ENCODE peak calls at places on chromosomes 3 and 15, in eight cellular contexts. One of them, this sample, is unnamed.

GRCh38 chr15:51144021-51144532 is 49.4 kb upstream of the TNFAIP8L3 start:
- DNase-seq in cardiac fibroblast: peak; percentile 87
- DNase-seq in activated B cell treated with CpG ODN at 0.5 μM for 24 hours: no peak
- DNase-seq in hypothalamus: no peak
- DNase-seq in heart right ventricle: no peak
- DNase-seq in HCT116: peak; percentile 34
- DNase-seq in activated CD4-positive, alpha-beta T cell treated with anti-CD3 and anti-CD28 coated beads, Interleukin-2, amount 50 U/mL, for 4 hours: no peak
- DNase-seq in activated CD8-positive, alpha-beta memory T cell treated with anti-CD3 and anti-CD28 coated beads for 48 hours: no peak
- DNase-seq in this sample: no peak

GRCh38 chr15:87355946-87356345 is 900.6 kb downstream of the NTRK3 start:
- DNase-seq in cardiac fibroblast: no peak
- DNase-seq in activated B cell treated with CpG ODN at 0.5 μM for 24 hours: no peak
- DNase-seq in hypothalamus: no peak
- DNase-seq in heart right ventricle: no peak
- DNase-seq in HCT116: no peak
- DNase-seq in activated CD4-positive, alpha-beta T cell treated with anti-CD3 and anti-CD28 coated beads, Interleukin-2, amount 50 U/mL, for 4 hours: no peak
- DNase-seq in activated CD8-positive, alpha-beta memory T cell treated with anti-CD3 and anti-CD28 coated beads for 48 hours: no peak
- DNase-seq in this sample: no peak

GRCh38 chr3:41050149-41050548 is 149.2 kb upstream of the CTNNB1 start:
- DNase-seq in cardiac fibroblast: no peak
- DNase-seq in activated B cell treated with CpG ODN at 0.5 μM for 24 hours: no peak
- DNase-seq in hypothalamus: no peak
- DNase-seq in heart right ventricle: no peak
- DNase-seq in HCT116: no peak
- DNase-seq in activated CD4-positive, alpha-beta T cell treated with anti-CD3 and anti-CD28 coated beads, Interleukin-2, amount 50 U/mL, for 4 hours: no peak
- DNase-seq in activated CD8-positive, alpha-beta memory T cell treated with anti-CD3 and anti-CD28 coated beads for 48 hours: no peak
- DNase-seq in this sample: no peak

GRCh38 chr3:126419151-126419703 is 24.5 kb downstream of the CFAP100 start:
- DNase-seq in cardiac fibroblast: no peak
- DNase-seq in activated B cell treated with CpG ODN at 0.5 μM for 24 hours: no peak
- DNase-seq in hypothalamus: no peak
- DNase-seq in heart right ventricle: no peak
- DNase-seq in HCT116: no peak
- DNase-seq in activated CD4-positive, alpha-beta T cell treated with anti-CD3 and anti-CD28 coated beads, Interleukin-2, amount 50 U/mL, for 4 hours: no peak
- DNase-seq in activated CD8-positive, alpha-beta memory T cell treated with anti-CD3 and anti-CD28 coated beads for 48 hours: no peak
- DNase-seq in this sample: no peak

GRCh38 chr3:127803619-127804018 is 18.7 kb downstream of the MGLL start:
- DNase-seq in cardiac fibroblast: peak; percentile 67
- DNase-seq in activated B cell treated with CpG ODN at 0.5 μM for 24 hours: no peak
- DNase-seq in hypothalamus: peak; percentile 41
- DNase-seq in heart right ventricle: no peak
- DNase-seq in HCT116: peak; percentile 93
- DNase-seq in activated CD4-positive, alpha-beta T cell treated with anti-CD3 and anti-CD28 coated beads, Interleukin-2, amount 50 U/mL, for 4 hours: no peak
- DNase-seq in activated CD8-positive, alpha-beta memory T cell treated with anti-CD3 and anti-CD28 coated beads for 48 hours: no peak
- DNase-seq in this sample: no peak

GRCh38 chr15:43105077-43105769 is 615 bp downstream of the UBR1 start:
- DNase-seq in cardiac fibroblast: no peak
- DNase-seq in activated B cell treated with CpG ODN at 0.5 μM for 24 hours: no peak
- DNase-seq in hypothalamus: no peak
- DNase-seq in heart right ventricle: peak; percentile 6
- DNase-seq in HCT116: no peak
- DNase-seq in activated CD4-positive, alpha-beta T cell treated with anti-CD3 and anti-CD28 coated beads, Interleukin-2, amount 50 U/mL, for 4 hours: peak; percentile 14
- DNase-seq in activated CD8-positive, alpha-beta memory T cell treated with anti-CD3 and anti-CD28 coated beads for 48 hours: no peak
- DNase-seq in this sample: no peak

GRCh38 chr3:30399394-30400181 is 206.8 kb upstream of the TGFBR2 start:
- DNase-seq in cardiac fibroblast: no peak
- DNase-seq in activated B cell treated with CpG ODN at 0.5 μM for 24 hours: no peak
- DNase-seq in hypothalamus: no peak
- DNase-seq in heart right ventricle: no peak
- DNase-seq in HCT116: no peak
- DNase-seq in activated CD4-positive, alpha-beta T cell treated with anti-CD3 and anti-CD28 coated beads, Interleukin-2, amount 50 U/mL, for 4 hours: no peak
- DNase-seq in activated CD8-positive, alpha-beta memory T cell treated with anti-CD3 and anti-CD28 coated beads for 48 hours: no peak
- DNase-seq in this sample: no peak

GRCh38 chr3:113153499-113154107 is 57.8 kb upstream of the BOC start:
- DNase-seq in cardiac fibroblast: no peak
- DNase-seq in activated B cell treated with CpG ODN at 0.5 μM for 24 hours: no peak
- DNase-seq in hypothalamus: no peak
- DNase-seq in heart right ventricle: no peak
- DNase-seq in HCT116: no peak
- DNase-seq in activated CD4-positive, alpha-beta T cell treated with anti-CD3 and anti-CD28 coated beads, Interleukin-2, amount 50 U/mL, for 4 hours: no peak
- DNase-seq in activated CD8-positive, alpha-beta memory T cell treated with anti-CD3 and anti-CD28 coated beads for 48 hours: no peak
- DNase-seq in this sample: no peak

GRCh38 chr3:138199847-138200246 is 12.7 kb downstream of the ARMC8 start:
- DNase-seq in cardiac fibroblast: no peak
- DNase-seq in activated B cell treated with CpG ODN at 0.5 μM for 24 hours: no peak
- DNase-seq in hypothalamus: no peak
- DNase-seq in heart right ventricle: no peak
- DNase-seq in HCT116: no peak
- DNase-seq in activated CD4-positive, alpha-beta T cell treated with anti-CD3 and anti-CD28 coated beads, Interleukin-2, amount 50 U/mL, for 4 hours: no peak
- DNase-seq in activated CD8-positive, alpha-beta memory T cell treated with anti-CD3 and anti-CD28 coated beads for 48 hours: no peak
- DNase-seq in this sample: no peak

GRCh38 chr3:64456674-64457073 is 231.1 kb downstream of the ADAMTS9 start:
- DNase-seq in cardiac fibroblast: no peak
- DNase-seq in activated B cell treated with CpG ODN at 0.5 μM for 24 hours: no peak
- DNase-seq in hypothalamus: no peak
- DNase-seq in heart right ventricle: no peak
- DNase-seq in HCT116: no peak
- DNase-seq in activated CD4-positive, alpha-beta T cell treated with anti-CD3 and anti-CD28 coated beads, Interleukin-2, amount 50 U/mL, for 4 hours: no peak
- DNase-seq in activated CD8-positive, alpha-beta memory T cell treated with anti-CD3 and anti-CD28 coated beads for 48 hours: no peak
- DNase-seq in this sample: no peak

GRCh38 chr3:53941945-53942344 is 50.3 kb upstream of the SELENOK start:
- DNase-seq in cardiac fibroblast: peak; percentile 66
- DNase-seq in activated B cell treated with CpG ODN at 0.5 μM for 24 hours: no peak
- DNase-seq in hypothalamus: no peak
- DNase-seq in heart right ventricle: no peak
- DNase-seq in HCT116: no peak
- DNase-seq in activated CD4-positive, alpha-beta T cell treated with anti-CD3 and anti-CD28 coated beads, Interleukin-2, amount 50 U/mL, for 4 hours: no peak
- DNase-seq in activated CD8-positive, alpha-beta memory T cell treated with anti-CD3 and anti-CD28 coated beads for 48 hours: no peak
- DNase-seq in this sample: no peak

GRCh38 chr3:138253609-138254008 is 66.5 kb downstream of the ARMC8 start:
- DNase-seq in cardiac fibroblast: no peak
- DNase-seq in activated B cell treated with CpG ODN at 0.5 μM for 24 hours: no peak
- DNase-seq in hypothalamus: no peak
- DNase-seq in heart right ventricle: no peak
- DNase-seq in HCT116: no peak
- DNase-seq in activated CD4-positive, alpha-beta T cell treated with anti-CD3 and anti-CD28 coated beads, Interleukin-2, amount 50 U/mL, for 4 hours: no peak
- DNase-seq in activated CD8-positive, alpha-beta memory T cell treated with anti-CD3 and anti-CD28 coated beads for 48 hours: no peak
- DNase-seq in this sample: no peak

GRCh38 chr3:13559751-13560540 is 11.0 kb downstream of the FBLN2 start:
- DNase-seq in cardiac fibroblast: no peak
- DNase-seq in activated B cell treated with CpG ODN at 0.5 μM for 24 hours: no peak
- DNase-seq in hypothalamus: no peak
- DNase-seq in heart right ventricle: peak; percentile 50
- DNase-seq in HCT116: no peak
- DNase-seq in activated CD4-positive, alpha-beta T cell treated with anti-CD3 and anti-CD28 coated beads, Interleukin-2, amount 50 U/mL, for 4 hours: no peak
- DNase-seq in activated CD8-positive, alpha-beta memory T cell treated with anti-CD3 and anti-CD28 coated beads for 48 hours: no peak
- DNase-seq in this sample: no peak

GRCh38 chr3:112364291-112364690 is 31.3 kb downstream of the CD200 start:
- DNase-seq in cardiac fibroblast: no peak
- DNase-seq in activated B cell treated with CpG ODN at 0.5 μM for 24 hours: no peak
- DNase-seq in hypothalamus: no peak
- DNase-seq in heart right ventricle: no peak
- DNase-seq in HCT116: no peak
- DNase-seq in activated CD4-positive, alpha-beta T cell treated with anti-CD3 and anti-CD28 coated beads, Interleukin-2, amount 50 U/mL, for 4 hours: no peak
- DNase-seq in activated CD8-positive, alpha-beta memory T cell treated with anti-CD3 and anti-CD28 coated beads for 48 hours: no peak
- DNase-seq in this sample: no peak

GRCh38 chr15:61906961-61907752 is 153.1 kb downstream of the VPS13C start:
- DNase-seq in cardiac fibroblast: no peak
- DNase-seq in activated B cell treated with CpG ODN at 0.5 μM for 24 hours: no peak
- DNase-seq in hypothalamus: no peak
- DNase-seq in heart right ventricle: no peak
- DNase-seq in HCT116: no peak
- DNase-seq in activated CD4-positive, alpha-beta T cell treated with anti-CD3 and anti-CD28 coated beads, Interleukin-2, amount 50 U/mL, for 4 hours: no peak
- DNase-seq in activated CD8-positive, alpha-beta memory T cell treated with anti-CD3 and anti-CD28 coated beads for 48 hours: no peak
- DNase-seq in this sample: no peak

GRCh38 chr3:142560118-142560517 is 18.4 kb downstream of the ATR start:
- DNase-seq in cardiac fibroblast: no peak
- DNase-seq in activated B cell treated with CpG ODN at 0.5 μM for 24 hours: no peak
- DNase-seq in hypothalamus: no peak
- DNase-seq in heart right ventricle: no peak
- DNase-seq in HCT116: no peak
- DNase-seq in activated CD4-positive, alpha-beta T cell treated with anti-CD3 and anti-CD28 coated beads, Interleukin-2, amount 50 U/mL, for 4 hours: no peak
- DNase-seq in activated CD8-positive, alpha-beta memory T cell treated with anti-CD3 and anti-CD28 coated beads for 48 hours: no peak
- DNase-seq in this sample: no peak

GRCh38 chr3:59820352-59820934 is 770.6 kb upstream of the CFAP20DC start:
- DNase-seq in cardiac fibroblast: no peak
- DNase-seq in activated B cell treated with CpG ODN at 0.5 μM for 24 hours: no peak
- DNase-seq in hypothalamus: no peak
- DNase-seq in heart right ventricle: no peak
- DNase-seq in HCT116: no peak
- DNase-seq in activated CD4-positive, alpha-beta T cell treated with anti-CD3 and anti-CD28 coated beads, Interleukin-2, amount 50 U/mL, for 4 hours: no peak
- DNase-seq in activated CD8-positive, alpha-beta memory T cell treated with anti-CD3 and anti-CD28 coated beads for 48 hours: no peak
- DNase-seq in this sample: no peak

GRCh38 chr3:171417813-171418212 is 42.4 kb downstream of the TNIK start:
- DNase-seq in cardiac fibroblast: peak; percentile 91
- DNase-seq in activated B cell treated with CpG ODN at 0.5 μM for 24 hours: no peak
- DNase-seq in hypothalamus: no peak
- DNase-seq in heart right ventricle: peak; percentile 16
- DNase-seq in HCT116: no peak
- DNase-seq in activated CD4-positive, alpha-beta T cell treated with anti-CD3 and anti-CD28 coated beads, Interleukin-2, amount 50 U/mL, for 4 hours: no peak
- DNase-seq in activated CD8-positive, alpha-beta memory T cell treated with anti-CD3 and anti-CD28 coated beads for 48 hours: no peak
- DNase-seq in this sample: no peak

GRCh38 chr15:40234783-40235182 is 4.1 kb upstream of the PAK6 start:
- DNase-seq in cardiac fibroblast: no peak
- DNase-seq in activated B cell treated with CpG ODN at 0.5 μM for 24 hours: no peak
- DNase-seq in hypothalamus: peak; percentile 14
- DNase-seq in heart right ventricle: no peak
- DNase-seq in HCT116: no peak
- DNase-seq in activated CD4-positive, alpha-beta T cell treated with anti-CD3 and anti-CD28 coated beads, Interleukin-2, amount 50 U/mL, for 4 hours: no peak
- DNase-seq in activated CD8-positive, alpha-beta memory T cell treated with anti-CD3 and anti-CD28 coated beads for 48 hours: no peak
- DNase-seq in this sample: no peak

GRCh38 chr3:122677261-122677660 is 3.4 kb upstream of the PARP14 start:
- DNase-seq in cardiac fibroblast: no peak
- DNase-seq in activated B cell treated with CpG ODN at 0.5 μM for 24 hours: no peak
- DNase-seq in hypothalamus: no peak
- DNase-seq in heart right ventricle: no peak
- DNase-seq in HCT116: no peak
- DNase-seq in activated CD4-positive, alpha-beta T cell treated with anti-CD3 and anti-CD28 coated beads, Interleukin-2, amount 50 U/mL, for 4 hours: no peak
- DNase-seq in activated CD8-positive, alpha-beta memory T cell treated with anti-CD3 and anti-CD28 coated beads for 48 hours: no peak
- DNase-seq in this sample: no peak

GRCh38 chr3:86948840-86949239 is 42.1 kb downstream of the VGLL3 start:
- DNase-seq in cardiac fibroblast: peak; percentile 62
- DNase-seq in activated B cell treated with CpG ODN at 0.5 μM for 24 hours: no peak
- DNase-seq in hypothalamus: no peak
- DNase-seq in heart right ventricle: no peak
- DNase-seq in HCT116: no peak
- DNase-seq in activated CD4-positive, alpha-beta T cell treated with anti-CD3 and anti-CD28 coated beads, Interleukin-2, amount 50 U/mL, for 4 hours: no peak
- DNase-seq in activated CD8-positive, alpha-beta memory T cell treated with anti-CD3 and anti-CD28 coated beads for 48 hours: no peak
- DNase-seq in this sample: no peak

GRCh38 chr15:37095993-37096877 is 4.1 kb downstream of the MEIS2 start:
- DNase-seq in cardiac fibroblast: peak; percentile 66
- DNase-seq in activated B cell treated with CpG ODN at 0.5 μM for 24 hours: no peak
- DNase-seq in hypothalamus: peak; percentile 42
- DNase-seq in heart right ventricle: no peak
- DNase-seq in HCT116: no peak
- DNase-seq in activated CD4-positive, alpha-beta T cell treated with anti-CD3 and anti-CD28 coated beads, Interleukin-2, amount 50 U/mL, for 4 hours: no peak
- DNase-seq in activated CD8-positive, alpha-beta memory T cell treated with anti-CD3 and anti-CD28 coated beads for 48 hours: no peak
- DNase-seq in this sample: no peak

GRCh38 chr3:23874359-23875120 is 42.2 kb downstream of the NKIRAS1 start:
- DNase-seq in cardiac fibroblast: peak; percentile 63
- DNase-seq in activated B cell treated with CpG ODN at 0.5 μM for 24 hours: no peak
- DNase-seq in hypothalamus: no peak
- DNase-seq in heart right ventricle: no peak
- DNase-seq in HCT116: no peak
- DNase-seq in activated CD4-positive, alpha-beta T cell treated with anti-CD3 and anti-CD28 coated beads, Interleukin-2, amount 50 U/mL, for 4 hours: no peak
- DNase-seq in activated CD8-positive, alpha-beta memory T cell treated with anti-CD3 and anti-CD28 coated beads for 48 hours: no peak
- DNase-seq in this sample: no peak

GRCh38 chr15:31803388-31803884 is 226.9 kb upstream of the CHRNA7 start:
- DNase-seq in cardiac fibroblast: no peak
- DNase-seq in activated B cell treated with CpG ODN at 0.5 μM for 24 hours: no peak
- DNase-seq in hypothalamus: peak; percentile 21
- DNase-seq in heart right ventricle: no peak
- DNase-seq in HCT116: peak; percentile 3
- DNase-seq in activated CD4-positive, alpha-beta T cell treated with anti-CD3 and anti-CD28 coated beads, Interleukin-2, amount 50 U/mL, for 4 hours: no peak
- DNase-seq in activated CD8-positive, alpha-beta memory T cell treated with anti-CD3 and anti-CD28 coated beads for 48 hours: no peak
- DNase-seq in this sample: no peak

GRCh38 chr15:39692464-39693327 is 89.9 kb downstream of the FSIP1 start:
- DNase-seq in cardiac fibroblast: peak; percentile 21
- DNase-seq in activated B cell treated with CpG ODN at 0.5 μM for 24 hours: no peak
- DNase-seq in hypothalamus: peak; percentile 10
- DNase-seq in heart right ventricle: no peak
- DNase-seq in HCT116: no peak
- DNase-seq in activated CD4-positive, alpha-beta T cell treated with anti-CD3 and anti-CD28 coated beads, Interleukin-2, amount 50 U/mL, for 4 hours: no peak
- DNase-seq in activated CD8-positive, alpha-beta memory T cell treated with anti-CD3 and anti-CD28 coated beads for 48 hours: no peak
- DNase-seq in this sample: no peak

GRCh38 chr3:128491900-128492352 is 1.1 kb downstream of the GATA2 start:
- DNase-seq in cardiac fibroblast: no peak
- DNase-seq in activated B cell treated with CpG ODN at 0.5 μM for 24 hours: no peak
- DNase-seq in hypothalamus: no peak
- DNase-seq in heart right ventricle: no peak
- DNase-seq in HCT116: no peak
- DNase-seq in activated CD4-positive, alpha-beta T cell treated with anti-CD3 and anti-CD28 coated beads, Interleukin-2, amount 50 U/mL, for 4 hours: no peak
- DNase-seq in activated CD8-positive, alpha-beta memory T cell treated with anti-CD3 and anti-CD28 coated beads for 48 hours: no peak
- DNase-seq in this sample: no peak

GRCh38 chr3:31733234-31733667 is 200.5 kb downstream of the STT3B start:
- DNase-seq in cardiac fibroblast: no peak
- DNase-seq in activated B cell treated with CpG ODN at 0.5 μM for 24 hours: no peak
- DNase-seq in hypothalamus: no peak
- DNase-seq in heart right ventricle: no peak
- DNase-seq in HCT116: no peak
- DNase-seq in activated CD4-positive, alpha-beta T cell treated with anti-CD3 and anti-CD28 coated beads, Interleukin-2, amount 50 U/mL, for 4 hours: no peak
- DNase-seq in activated CD8-positive, alpha-beta memory T cell treated with anti-CD3 and anti-CD28 coated beads for 48 hours: no peak
- DNase-seq in this sample: no peak

GRCh38 chr3:186094696-186095095 is 14.2 kb downstream of the ETV5 start:
- DNase-seq in cardiac fibroblast: no peak
- DNase-seq in activated B cell treated with CpG ODN at 0.5 μM for 24 hours: no peak
- DNase-seq in hypothalamus: no peak
- DNase-seq in heart right ventricle: no peak
- DNase-seq in HCT116: no peak
- DNase-seq in activated CD4-positive, alpha-beta T cell treated with anti-CD3 and anti-CD28 coated beads, Interleukin-2, amount 50 U/mL, for 4 hours: no peak
- DNase-seq in activated CD8-positive, alpha-beta memory T cell treated with anti-CD3 and anti-CD28 coated beads for 48 hours: no peak
- DNase-seq in this sample: no peak

GRCh38 chr3:53518495-53518981 is 24.1 kb downstream of the CACNA1D start:
- DNase-seq in cardiac fibroblast: peak; percentile 8
- DNase-seq in activated B cell treated with CpG ODN at 0.5 μM for 24 hours: no peak
- DNase-seq in hypothalamus: no peak
- DNase-seq in heart right ventricle: no peak
- DNase-seq in HCT116: no peak
- DNase-seq in activated CD4-positive, alpha-beta T cell treated with anti-CD3 and anti-CD28 coated beads, Interleukin-2, amount 50 U/mL, for 4 hours: no peak
- DNase-seq in activated CD8-positive, alpha-beta memory T cell treated with anti-CD3 and anti-CD28 coated beads for 48 hours: no peak
- DNase-seq in this sample: no peak

GRCh38 chr3:11457126-11457525 is 184.9 kb downstream of the ATG7 start:
- DNase-seq in cardiac fibroblast: no peak
- DNase-seq in activated B cell treated with CpG ODN at 0.5 μM for 24 hours: no peak
- DNase-seq in hypothalamus: no peak
- DNase-seq in heart right ventricle: no peak
- DNase-seq in HCT116: no peak
- DNase-seq in activated CD4-positive, alpha-beta T cell treated with anti-CD3 and anti-CD28 coated beads, Interleukin-2, amount 50 U/mL, for 4 hours: no peak
- DNase-seq in activated CD8-positive, alpha-beta memory T cell treated with anti-CD3 and anti-CD28 coated beads for 48 hours: no peak
- DNase-seq in this sample: no peak

GRCh38 chr15:64247906-64248541 is 85.2 kb upstream of the PPIB start:
- DNase-seq in cardiac fibroblast: peak; percentile 96
- DNase-seq in activated B cell treated with CpG ODN at 0.5 μM for 24 hours: no peak
- DNase-seq in hypothalamus: peak; percentile 3
- DNase-seq in heart right ventricle: no peak
- DNase-seq in HCT116: peak; percentile 87
- DNase-seq in activated CD4-positive, alpha-beta T cell treated with anti-CD3 and anti-CD28 coated beads, Interleukin-2, amount 50 U/mL, for 4 hours: no peak
- DNase-seq in activated CD8-positive, alpha-beta memory T cell treated with anti-CD3 and anti-CD28 coated beads for 48 hours: no peak
- DNase-seq in this sample: no peak

GRCh38 chr3:39506863-39507262 is 39.4 kb downstream of the MOBP start:
- DNase-seq in cardiac fibroblast: no peak
- DNase-seq in activated B cell treated with CpG ODN at 0.5 μM for 24 hours: no peak
- DNase-seq in hypothalamus: no peak
- DNase-seq in heart right ventricle: no peak
- DNase-seq in HCT116: no peak
- DNase-seq in activated CD4-positive, alpha-beta T cell treated with anti-CD3 and anti-CD28 coated beads, Interleukin-2, amount 50 U/mL, for 4 hours: no peak
- DNase-seq in activated CD8-positive, alpha-beta memory T cell treated with anti-CD3 and anti-CD28 coated beads for 48 hours: no peak
- DNase-seq in this sample: no peak

GRCh38 chr15:85941186-85941855 is 138.3 kb upstream of the AGBL1 start:
- DNase-seq in cardiac fibroblast: peak; percentile 1
- DNase-seq in activated B cell treated with CpG ODN at 0.5 μM for 24 hours: no peak
- DNase-seq in hypothalamus: no peak
- DNase-seq in heart right ventricle: no peak
- DNase-seq in HCT116: no peak
- DNase-seq in activated CD4-positive, alpha-beta T cell treated with anti-CD3 and anti-CD28 coated beads, Interleukin-2, amount 50 U/mL, for 4 hours: no peak
- DNase-seq in activated CD8-positive, alpha-beta memory T cell treated with anti-CD3 and anti-CD28 coated beads for 48 hours: no peak
- DNase-seq in this sample: no peak

GRCh38 chr3:172675371-172676193 is 35.3 kb downstream of the NCEH1 start:
- DNase-seq in cardiac fibroblast: peak; percentile 70
- DNase-seq in activated B cell treated with CpG ODN at 0.5 μM for 24 hours: no peak
- DNase-seq in hypothalamus: no peak
- DNase-seq in heart right ventricle: no peak
- DNase-seq in HCT116: peak; percentile 26
- DNase-seq in activated CD4-positive, alpha-beta T cell treated with anti-CD3 and anti-CD28 coated beads, Interleukin-2, amount 50 U/mL, for 4 hours: no peak
- DNase-seq in activated CD8-positive, alpha-beta memory T cell treated with anti-CD3 and anti-CD28 coated beads for 48 hours: no peak
- DNase-seq in this sample: no peak

This sample was measured in D721Med.